ENCODE peak calls at places on chromosomes 4 and X, in six cellular contexts. X is HT-29; W is head of caudate nucleus; E is activated CD8-positive, alpha-beta memory T cell treated with anti-CD3 and anti-CD28 coated beads, Interleukin-2, amount 50 U/mL, for 48 hours; V is NCI-H2029; R is AG09319. B is an unnamed sample.

GRCh38 chrX:41449138-41449537 is 2.0 kb downstream of the NYX start:
- DNase-seq in E (no peak), X (no peak), R (no peak), V (no peak), W (no peak), B (no peak)

GRCh38 chrX:25548806-25549205 is 533.0 kb upstream of the ARX start:
- DNase-seq in R (no peak), X (no peak), W (no peak), V (no peak), E (no peak), B (no peak)

GRCh38 chr4:164134388-164134787 is 619.5 kb upstream of the SMIM31 start:
- DNase-seq in V (no peak), X (no peak), R (no peak), W (no peak), E (no peak), B (no peak)

GRCh38 chrX:106177106-106177981 is 9.2 kb downstream of the PWWP3B start:
- DNase-seq in E (no peak), R (no peak), X (no peak), V (no peak), W (peak; percentile 24), B (no peak)

GRCh38 chrX:8783100-8784098 is 17.8 kb downstream of the FAM9A start:
- DNase-seq in W (no peak), V (no peak), X (peak; percentile 5), R (no peak), E (peak; percentile 54), B (peak; percentile 6)

GRCh38 chr4:70992354-70992753 is 1.1 kb upstream of the DCK start:
- DNase-seq in R (no peak), X (peak; percentile 8), V (no peak), E (no peak), W (peak; percentile 16), B (no peak)

GRCh38 chrX:9635805-9636204 is 129.8 kb downstream of the GPR143 start:
- DNase-seq in E (no peak), V (no peak), R (no peak), W (no peak), X (no peak), B (no peak)

GRCh38 chrX:31580726-31581125 is 508.9 kb upstream of the FTHL17 start:
- DNase-seq in W (no peak), E (no peak), X (no peak), R (no peak), V (no peak), B (no peak)

GRCh38 chr4:98433608-98434198 is 172.5 kb downstream of the RAP1GDS1 start:
- DNase-seq in E (no peak), R (no peak), V (no peak), X (no peak), W (no peak), B (no peak)

GRCh38 chrX:70755850-70756249 is 152.7 kb downstream of the TEX11 start:
- DNase-seq in R (no peak), X (no peak), W (no peak), E (peak; percentile 63), V (no peak), B (no peak)

GRCh38 chr4:113292371-113293042 is 243.1 kb downstream of the ANK2 start:
- DNase-seq in V (no peak), E (no peak), W (peak; percentile 32), R (no peak), X (no peak), B (no peak)

GRCh38 chrX:151151668-151152267 is 24.6 kb upstream of the GPR50 start:
- DNase-seq in E (no peak), X (peak; percentile 65), R (peak; percentile 10), W (peak; percentile 2), V (peak; percentile 25), B (peak; percentile 14)

GRCh38 chr4:80335554-80336358 is at the start of gene CFAP299:
- DNase-seq in V (peak; percentile 70), W (peak; percentile 36), X (peak; percentile 91), E (peak; percentile 76), R (peak; percentile 66), B (peak; percentile 79)

GRCh38 chr4:11105715-11106114 is 323.0 kb downstream of the HS3ST1 start:
- DNase-seq in X (no peak), V (no peak), E (no peak), W (no peak), R (no peak), B (no peak)

GRCh38 chr4:164337219-164337944 is 416.5 kb upstream of the SMIM31 start:
- DNase-seq in W (no peak), E (no peak), R (no peak), X (no peak), V (no peak), B (no peak)

GRCh38 chrX:41722816-41723215 is 1.2 kb upstream of the GPR82 start:
- DNase-seq in E (no peak), X (no peak), W (no peak), V (no peak), R (no peak), B (no peak)

GRCh38 chr4:135718019-135718418 is 1516.4 kb upstream of the PABPC4L start:
- DNase-seq in V (no peak), W (no peak), R (no peak), X (no peak), E (no peak), B (no peak)

GRCh38 chr4:83723609-83724008 is 187.7 kb downstream of the GPAT3 start:
- DNase-seq in W (no peak), R (no peak), X (no peak), V (no peak), E (no peak), B (no peak)

GRCh38 chrX:156008915-156009314 is 11.4 kb downstream of the IL9R start:
- DNase-seq in R (no peak), V (no peak), E (no peak), W (no peak), X (no peak), B (no peak)

GRCh38 chrX:11647048-11647650 is 18.6 kb downstream of the ARHGAP6 start:
- DNase-seq in E (no peak), X (no peak), V (no peak), R (no peak), W (no peak), B (no peak)

GRCh38 chr4:74793757-74794340 is 474 bp downstream of the BTC start:
- DNase-seq in W (no peak), X (peak; percentile 84), R (no peak), E (no peak), V (peak; percentile 53), B (peak; percentile 3)

GRCh38 chr4:110381784-110382183 is 94.2 kb upstream of the ENPEP start:
- DNase-seq in X (no peak), E (no peak), R (no peak), W (no peak), V (no peak), B (no peak)

GRCh38 chr4:36772154-36772516 is 472.4 kb upstream of the NWD2 start:
- DNase-seq in W (no peak), X (no peak), E (no peak), R (no peak), V (no peak), B (no peak)

GRCh38 chr4:155119006-155119405 is 89.4 kb upstream of the NPY2R start:
- DNase-seq in V (no peak), W (no peak), E (no peak), R (no peak), X (no peak), B (no peak)

GRCh38 chrX:154372612-154373022 is 1.8 kb downstream of the FLNA start:
- DNase-seq in X (no peak), E (peak; percentile 66), W (no peak), V (no peak), R (no peak), B (peak; percentile 27)

GRCh38 chr4:8352368-8353157 is 83.0 kb downstream of the HTRA3 start:
- DNase-seq in V (no peak), W (no peak), E (no peak), X (no peak), R (no peak), B (no peak)

GRCh38 chr4:38290360-38290759 is 330.2 kb downstream of the PTTG2 start:
- DNase-seq in R (no peak), W (no peak), X (no peak), E (no peak), V (no peak), B (no peak)